ENCODE peak calls at places on chromosome 5, in four cellular contexts. X is cardiac muscle cell, C is dorsolateral prefrontal cortex, P is psoas muscle. J is an unnamed sample.

GRCh38 chr5:2574155-2574554 is 177.3 kb downstream of the IRX2 start:
- DNase-seq in X (no peak), C (no peak), P (no peak), J (no peak)

GRCh38 chr5:133664422-133664821 is 52.1 kb upstream of the FSTL4 start:
- DNase-seq in X (no peak), C (no peak), P (no peak), J (no peak)

GRCh38 chr5:122419195-122419894 is 107.3 kb downstream of the SNCAIP start:
- DNase-seq in X (no peak), C (no peak), P (no peak), J (no peak)

GRCh38 chr5:100186181-100186580 is 349.0 kb upstream of the FAM174A start:
- DNase-seq in X (no peak), C (no peak), P (no peak), J (no peak)

GRCh38 chr5:95892784-95893354 is 68.8 kb downstream of the ELL2 start:
- DNase-seq in X (peak), C (no peak), P (no peak), J (peak)

GRCh38 chr5:10689391-10690081 is 71.5 kb downstream of the DAP start:
- DNase-seq in X (peak), C (peak), P (no peak), J (peak)

GRCh38 chr5:155530046-155530445 is 516.5 kb downstream of the KIF4B start:
- DNase-seq in X (no peak), C (no peak), P (no peak), J (no peak)

GRCh38 chr5:106399381-106399780 is 1271.4 kb downstream of the EFNA5 start:
- DNase-seq in X (peak), C (no peak), P (no peak), J (no peak)

GRCh38 chr5:173919443-173919842 is 31.3 kb downstream of the CPEB4 start:
- DNase-seq in X (no peak), C (no peak), P (no peak), J (no peak)

GRCh38 chr5:59055745-59056448 is 473.0 kb downstream of the RAB3C start:
- DNase-seq in X (no peak), C (no peak), P (no peak), J (no peak)

GRCh38 chr5:112407240-112407639 is 11.8 kb downstream of the EPB41L4A start:
- DNase-seq in X (no peak), C (no peak), P (no peak), J (no peak)

GRCh38 chr5:181259974-181260719 is 796 bp downstream of the TRIM52 start:
- DNase-seq in X (no peak), C (no peak), P (no peak), J (no peak)

GRCh38 chr5:6315580-6315979 is 62.8 kb downstream of the MED10 start:
- DNase-seq in X (no peak), C (no peak), P (no peak), J (no peak)

GRCh38 chr5:169161022-169161680 is 139.8 kb downstream of the SLIT3 start:
- DNase-seq in X (peak), C (no peak), P (no peak), J (no peak)

GRCh38 chr5:101517795-101518194 is 614.7 kb upstream of the ST8SIA4 start:
- DNase-seq in X (no peak), C (no peak), P (no peak), J (no peak)

GRCh38 chr5:158677490-158677838 is 422.3 kb downstream of the EBF1 start:
- DNase-seq in X (no peak), C (no peak), P (no peak), J (no peak)

GRCh38 chr5:71836547-71837112 is 117.6 kb downstream of the CARTPT start:
- DNase-seq in X (peak), C (no peak), P (no peak), J (no peak)

GRCh38 chr5:71860048-71860447 is 141.0 kb downstream of the CARTPT start:
- DNase-seq in X (no peak), C (no peak), P (no peak), J (no peak)

GRCh38 chr5:72606525-72606924 is 99.3 kb upstream of the ZNF366 start:
- DNase-seq in X (no peak), C (no peak), P (no peak), J (no peak)

GRCh38 chr5:151686673-151687378 is at the start of gene SPARC:
- DNase-seq in X (peak), C (peak), P (peak), J (peak)

GRCh38 chr5:132530946-132531345 is 12.4 kb downstream of the IL5 start:
- DNase-seq in X (no peak), C (no peak), P (no peak), J (no peak)

GRCh38 chr5:87300744-87301143 is 33.1 kb downstream of the RASA1 start:
- DNase-seq in X (peak), C (no peak), P (no peak), J (no peak)

GRCh38 chr5:157106668-157107461 is 2.0 kb downstream of the HAVCR2 start:
- DNase-seq in X (no peak), C (no peak), P (no peak), J (peak)

DNA sequence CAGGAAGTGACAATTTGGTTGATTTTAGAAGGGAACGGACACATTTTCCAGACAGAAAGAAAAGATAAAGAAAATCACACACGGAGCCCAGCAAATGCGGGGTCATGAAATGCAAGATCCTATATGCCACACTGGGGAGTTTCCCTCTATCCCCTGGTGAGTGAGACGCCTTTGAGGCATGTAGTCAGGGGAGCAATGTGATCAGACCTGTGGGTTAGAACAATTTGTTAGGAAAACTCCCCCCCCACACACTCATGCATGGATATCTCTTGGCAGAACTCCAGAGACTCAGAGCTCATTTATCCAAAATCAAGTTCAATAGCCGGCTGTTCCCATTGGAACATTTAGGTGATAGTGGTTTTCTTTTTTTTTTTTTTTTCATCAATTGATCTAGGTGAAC is 71.7 kb upstream of the TRIO start:
- DNase-seq in X (no peak), C (no peak), P (no peak), J (no peak)
- TF ChIP-seq CTCF in X (no peak), C (no peak), P (no peak), J (no peak)

DNA sequence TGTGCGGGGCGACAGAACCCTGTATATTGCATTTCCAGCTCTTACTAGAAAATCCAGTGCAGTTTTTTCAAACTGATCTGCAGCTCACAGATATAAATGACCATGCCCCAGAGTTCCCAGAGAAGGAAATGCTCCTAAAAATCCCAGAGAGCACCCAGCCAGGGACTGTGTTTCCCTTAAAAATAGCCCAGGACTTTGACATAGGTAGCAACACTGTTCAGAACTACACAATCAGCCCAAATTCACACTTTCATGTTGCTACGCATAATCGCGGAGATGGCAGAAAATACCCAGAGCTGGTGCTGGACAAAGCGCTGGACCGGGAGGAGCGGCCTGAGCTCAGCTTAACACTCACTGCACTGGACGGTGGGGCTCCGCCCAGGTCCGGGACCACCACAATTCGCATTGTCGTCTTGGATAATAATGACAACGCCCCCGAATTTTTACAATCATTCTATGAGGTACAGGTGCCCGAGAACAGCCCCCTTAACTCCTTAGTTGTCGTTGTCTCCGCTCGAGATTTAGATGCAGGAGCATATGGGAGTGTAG is 786 bp downstream of the PCDHB5 start:
- DNase-seq in X (no peak), C (no peak), P (no peak), J (no peak)
- H3K4me3 ChIP-seq in X (peak), C (peak), P (peak), J (no peak)

GRCh38 chr5:40486437-40487270 is 193.1 kb upstream of the PTGER4 start:
- DNase-seq in X (no peak), C (no peak), P (no peak), J (peak)
- TF ChIP-seq CTCF in X (no peak), C (no peak), P (no peak), J (no peak)

GRCh38 chr5:65734921-65735320 is 12.9 kb downstream of the NLN start:
- DNase-seq in X (no peak), C (no peak), P (no peak), J (no peak)

GRCh38 chr5:65739162-65739561 is 17.2 kb downstream of the NLN start:
- DNase-seq in X (no peak), C (no peak), P (no peak), J (no peak)

GRCh38 chr5:65742565-65743231 is 20.7 kb downstream of the NLN start:
- DNase-seq in X (peak), C (no peak), P (no peak), J (peak)

GRCh38 chr5:65738305-65738704 is 16.3 kb downstream of the NLN start:
- DNase-seq in X (no peak), C (no peak), P (no peak), J (no peak)

GRCh38 chr5:65737842-65738241 is 15.8 kb downstream of the NLN start:
- DNase-seq in X (no peak), C (no peak), P (no peak), J (no peak)
- H3K4me3 ChIP-seq in X (no peak), C (no peak), P (no peak), J (no peak)

GRCh38 chr5:1203311-1203967 is 2.0 kb downstream of the SLC6A19 start:
- DNase-seq in X (no peak), C (no peak), P (no peak), J (no peak)

GRCh38 chr5:1205255-1206180 is 4.1 kb downstream of the SLC6A19 start:
- DNase-seq in X (no peak), C (no peak), P (no peak), J (no peak)

GRCh38 chr5:1203968-1204692 is 2.7 kb downstream of the SLC6A19 start:
- DNase-seq in X (no peak), C (no peak), P (no peak), J (no peak)

GRCh38 chr5:1202798-1203185 is 1.4 kb downstream of the SLC6A19 start:
- DNase-seq in X (no peak), C (no peak), P (peak), J (no peak)

GRCh38 chr5:1204693-1205242 is 3.4 kb downstream of the SLC6A19 start:
- DNase-seq in X (peak), C (no peak), P (no peak), J (no peak)
- TF ChIP-seq CTCF in X (peak), C (no peak), P (no peak), J (no peak)

DNA sequence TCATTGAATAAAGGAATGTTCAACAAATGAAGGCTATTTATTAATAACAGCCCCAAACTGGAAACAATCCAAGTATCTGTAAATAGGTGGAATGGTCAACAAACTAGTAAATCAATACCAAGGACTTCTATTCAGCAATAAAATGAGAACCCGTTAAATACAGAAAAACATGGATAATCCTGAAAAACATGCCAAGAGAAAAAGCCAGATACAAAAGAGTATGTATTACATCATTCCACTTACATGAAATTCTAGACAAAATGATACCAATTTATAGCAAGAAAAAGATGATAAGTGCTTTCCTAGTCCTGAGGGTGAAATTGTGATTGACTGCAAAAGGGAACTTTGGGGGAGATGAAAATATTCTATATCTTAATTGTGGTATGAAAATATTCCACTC is 3.1 kb downstream of the PJA2 start:
- DNase-seq in X (no peak), C (no peak), P (no peak), J (no peak)
- H3K4me3 ChIP-seq in X (peak), C (no peak), P (peak), J (peak)

GRCh38 chr5:54904425-54904824 is 81.0 kb downstream of the ESM1 start:
- DNase-seq in X (peak), C (no peak), P (no peak), J (no peak)
- TF ChIP-seq CTCF in X (peak), C (no peak), P (no peak), J (no peak)